ENCODE peak calls at places on chromosomes 6 and 20, in five cellular contexts. E, U, P, M and H are unnamed samples.

GRCh38 chr6:7129784-7130569 is 22.2 kb downstream of the RREB1 start:
- DNase-seq in E (no peak), U (peak; percentile 55), P (peak; percentile 46), M (peak; percentile 28), H (no peak)

GRCh38 chr6:41273699-41274098 is 12.8 kb downstream of the TREM1 start:
- DNase-seq in E (no peak), U (no peak), P (no peak), M (no peak), H (no peak)

GRCh38 chr20:10559266-10559665 is 114.5 kb downstream of the JAG1 start:
- DNase-seq in E (no peak), U (no peak), P (no peak), M (no peak), H (no peak)

GRCh38 chr6:122631571-122632249 is 21.5 kb downstream of the PKIB start:
- DNase-seq in E (no peak), U (no peak), P (no peak), M (no peak), H (no peak)

GRCh38 chr6:169668203-169668847 is 33.5 kb downstream of the WDR27 start:
- DNase-seq in E (no peak), U (no peak), P (no peak), M (no peak), H (no peak)

GRCh38 chr6:10425973-10426780 is 11.3 kb upstream of the TFAP2A start:
- DNase-seq in E (no peak), U (no peak), P (peak; percentile 47), M (no peak), H (peak; percentile 69)

GRCh38 chr6:69456086-69456485 is 340.7 kb downstream of the LMBRD1 start:
- DNase-seq in E (no peak), U (no peak), P (no peak), M (no peak), H (no peak)

GRCh38 chr20:57294558-57294957 is 28.1 kb upstream of the BMP7 start:
- DNase-seq in E (no peak), U (no peak), P (no peak), M (no peak), H (no peak)

GRCh38 chr20:19466204-19466928 is 253.9 kb downstream of the SLC24A3 start:
- DNase-seq in E (no peak), U (no peak), P (no peak), M (no peak), H (no peak)

GRCh38 chr20:44217342-44218092 is 6.9 kb upstream of the OSER1 start:
- DNase-seq in E (no peak), U (peak; percentile 74), P (peak; percentile 64), M (peak; percentile 46), H (peak; percentile 92)